ENCODE peak calls at places on chromosome 13, in seven cellular contexts. N, P, A, T, Z, U and W are unnamed samples.

GRCh38 chr13:109745702-109746101 is 40.7 kb downstream of the IRS2 start:
- DNase-seq in N (no peak), P (no peak), A (no peak), T (no peak), Z (no peak), U (no peak), W (no peak)

GRCh38 chr13:66518068-66518467 is 712.1 kb downstream of the PCDH9 start:
- DNase-seq in N (no peak), P (no peak), A (no peak), T (no peak), Z (no peak), U (no peak), W (no peak)

GRCh38 chr13:69010789-69011188 is 1096.8 kb upstream of the ATXN8OS start:
- DNase-seq in N (no peak), P (no peak), A (no peak), T (no peak), Z (no peak), U (no peak), W (no peak)

GRCh38 chr13:30466358-30466714 is 600 bp upstream of the HMGB1 start:
- DNase-seq in N (no peak), P (no peak), A (no peak), T (peak), Z (no peak), U (no peak), W (no peak)

GRCh38 chr13:27661017-27661416 is 39.3 kb downstream of the POLR1D start:
- DNase-seq in N (no peak), P (no peak), A (no peak), T (no peak), Z (no peak), U (no peak), W (no peak)

GRCh38 chr13:59337070-59337469 is 826.7 kb downstream of the DIAPH3 start:
- DNase-seq in N (no peak), P (no peak), A (no peak), T (peak), Z (no peak), U (no peak), W (no peak)

GRCh38 chr13:100535401-100536135 is 53.0 kb downstream of the GGACT start:
- DNase-seq in N (no peak), P (no peak), A (no peak), T (no peak), Z (no peak), U (no peak), W (no peak)

GRCh38 chr13:24167666-24168391 is 7.3 kb downstream of the SPATA13 start:
- DNase-seq in N (no peak), P (no peak), A (no peak), T (no peak), Z (no peak), U (no peak), W (no peak)

GRCh38 chr13:30907167-30907761 is 1.2 kb downstream of the MEDAG start:
- DNase-seq in N (no peak), P (no peak), A (no peak), T (no peak), Z (no peak), U (no peak), W (peak)

GRCh38 chr13:113098163-113098732 is 7.3 kb upstream of the F7 start:
- DNase-seq in N (no peak), P (no peak), A (no peak), T (peak), Z (no peak), U (no peak), W (no peak)

GRCh38 chr13:48851707-48852106 is 124.0 kb upstream of the FNDC3A start:
- DNase-seq in N (no peak), P (no peak), A (no peak), T (no peak), Z (no peak), U (no peak), W (no peak)

GRCh38 chr13:38951525-38952313 is 38.9 kb downstream of the STOML3 start:
- DNase-seq in N (peak), P (no peak), A (no peak), T (no peak), Z (no peak), U (no peak), W (no peak)

GRCh38 chr13:44605711-44606110 is 29.6 kb upstream of the TSC22D1 start:
- DNase-seq in N (no peak), P (no peak), A (no peak), T (no peak), Z (no peak), U (no peak), W (no peak)

GRCh38 chr13:113981201-113981605 is 7.3 kb upstream of the C13orf46 start:
- DNase-seq in N (peak), P (peak), A (peak), T (no peak), Z (peak), U (no peak), W (peak)

GRCh38 chr13:59086147-59086546 is 1077.6 kb downstream of the DIAPH3 start:
- DNase-seq in N (no peak), P (no peak), A (no peak), T (peak), Z (no peak), U (no peak), W (no peak)

GRCh38 chr13:112818040-112818697 is 128.3 kb downstream of the ATP11A start:
- DNase-seq in N (no peak), P (no peak), A (no peak), T (no peak), Z (no peak), U (no peak), W (no peak)

GRCh38 chr13:98089246-98089645 is 53.6 kb upstream of the FARP1 start:
- DNase-seq in N (no peak), P (no peak), A (no peak), T (peak), Z (no peak), U (no peak), W (no peak)

GRCh38 chr13:44404261-44405139 is 30.9 kb downstream of the SERP2 start:
- DNase-seq in N (no peak), P (no peak), A (no peak), T (no peak), Z (no peak), U (no peak), W (no peak)

GRCh38 chr13:74132152-74132767 is 1.9 kb downstream of the KLF12 start:
- DNase-seq in N (no peak), P (no peak), A (no peak), T (peak), Z (no peak), U (no peak), W (no peak)

GRCh38 chr13:76271728-76272232 is 614.4 kb downstream of the KCTD12 start:
- DNase-seq in N (no peak), P (no peak), A (no peak), T (no peak), Z (no peak), U (no peak), W (no peak)

DNA sequence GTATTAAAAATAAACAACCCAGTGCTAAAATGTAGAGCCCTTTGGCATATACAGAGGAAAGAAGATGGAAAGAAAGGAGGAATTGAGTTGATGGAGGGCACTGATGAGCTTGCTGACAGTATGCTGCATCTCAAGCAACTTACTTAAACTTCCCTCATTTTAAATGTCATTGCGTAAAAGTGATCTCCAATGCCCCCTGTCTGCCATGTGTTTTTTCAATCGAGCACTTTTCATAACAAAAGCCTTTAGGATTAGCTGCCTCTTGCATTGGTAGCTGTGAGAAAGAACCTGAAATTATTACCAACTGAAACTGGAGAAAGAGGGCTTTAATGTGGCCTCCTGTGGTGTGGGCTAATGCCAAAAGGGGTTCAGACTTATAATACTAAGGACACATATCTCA is 541.6 kb downstream of the SUCLA2 start:
- DNase-seq in N (no peak), P (no peak), A (no peak), T (no peak), Z (no peak), U (no peak), W (no peak)
- TF ChIP-seq CTCF in N (no peak), P (no peak), A (peak), T (peak), Z (no peak), U (no peak), W (peak)

DNA sequence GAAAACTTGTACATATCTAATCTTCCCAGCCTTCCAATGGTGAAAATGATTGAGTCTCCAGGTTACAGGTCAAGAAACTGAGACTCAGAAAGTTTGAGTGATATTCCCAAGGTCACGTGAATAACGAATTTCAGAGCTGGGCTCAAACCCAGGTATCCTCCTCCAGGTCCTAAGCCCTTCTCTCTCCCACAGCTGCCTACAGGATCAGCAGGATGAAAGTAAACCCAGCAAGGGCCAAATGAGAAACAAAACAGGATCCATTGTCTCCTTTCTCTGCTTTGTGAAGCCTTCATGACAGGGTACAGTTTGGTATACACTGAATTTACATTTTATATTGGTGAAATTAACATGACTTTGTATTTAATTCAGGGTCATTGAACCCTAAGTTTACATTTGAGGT is 208.1 kb downstream of the RBM26 start:
- DNase-seq in N (no peak), P (no peak), A (no peak), T (no peak), Z (no peak), U (no peak), W (no peak)
- H3K27ac ChIP-seq in N (no peak), P (no peak), A (no peak), T (no peak), Z (no peak), U (no peak), W (no peak)

DNA sequence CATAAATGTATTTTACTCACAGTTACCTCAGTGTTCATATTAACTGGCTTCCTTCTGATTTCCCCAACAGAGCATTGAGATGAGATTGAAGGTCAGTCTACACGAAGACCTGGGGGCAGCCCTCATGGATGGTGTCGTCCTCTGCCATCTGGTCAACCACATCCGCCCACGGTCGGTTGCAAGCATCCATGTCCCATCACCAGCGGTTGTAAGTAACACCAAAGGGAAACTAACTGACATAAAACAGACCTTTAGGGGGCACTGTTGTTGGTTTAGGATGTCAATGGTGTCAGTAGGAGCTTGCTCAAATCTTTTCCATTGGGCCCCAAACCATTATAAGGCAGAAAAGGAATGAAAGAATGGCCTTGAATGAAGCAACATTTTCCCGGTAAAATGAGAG is 68.2 kb downstream of the ESD start:
- DNase-seq in N (no peak), P (no peak), A (no peak), T (no peak), Z (no peak), U (no peak), W (no peak)
- TF ChIP-seq CTCF in N (no peak), P (peak), A (peak), T (peak), Z (no peak), U (no peak), W (peak)

DNA sequence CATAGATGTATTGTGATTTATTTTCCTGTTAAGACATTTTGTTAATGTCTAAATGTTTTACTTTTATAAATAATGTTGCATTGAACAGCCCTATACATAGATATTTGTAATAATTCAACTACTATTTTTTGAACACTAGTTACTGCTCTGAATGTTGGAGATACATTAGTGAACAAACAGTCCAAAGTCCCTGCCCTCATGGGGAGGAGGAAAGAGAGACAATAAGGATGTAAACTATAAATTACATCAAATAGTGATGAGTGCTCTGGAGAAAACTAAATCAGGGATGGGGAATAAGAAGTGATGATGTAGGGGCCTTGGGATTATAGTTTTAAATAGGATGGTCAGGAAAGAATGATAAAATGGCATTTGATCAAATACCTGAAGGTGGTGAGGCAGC is 12.3 kb upstream of the INTS6 start:
- DNase-seq in N (no peak), P (no peak), A (no peak), T (no peak), Z (no peak), U (no peak), W (no peak)
- H3K27ac ChIP-seq in N (no peak), P (no peak), A (no peak), T (no peak), Z (no peak), U (no peak), W (no peak)

DNA sequence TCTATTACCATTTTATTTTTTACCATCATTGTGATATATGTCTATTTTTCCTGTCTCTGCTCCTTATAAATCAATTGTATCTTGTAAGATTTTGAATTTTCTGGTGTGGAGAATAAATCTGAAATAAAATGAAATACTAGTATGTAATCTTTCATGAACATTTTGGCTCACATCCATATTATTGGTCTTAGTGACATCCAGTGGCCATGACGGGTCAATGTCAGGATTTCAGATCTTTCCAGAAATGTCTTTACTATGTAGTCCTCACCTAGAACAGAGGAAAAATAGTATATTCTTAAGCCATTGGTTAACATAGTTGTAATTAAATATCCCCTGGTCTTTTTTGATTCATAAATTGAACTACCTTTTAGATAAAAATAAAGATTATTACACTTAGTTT is 109.8 kb upstream of the GPC6 start:
- DNase-seq in N (no peak), P (no peak), A (no peak), T (no peak), Z (no peak), U (no peak), W (no peak)
- TF ChIP-seq CTCF in N (no peak), P (no peak), A (no peak), T (peak), Z (no peak), U (no peak), W (no peak)

DNA sequence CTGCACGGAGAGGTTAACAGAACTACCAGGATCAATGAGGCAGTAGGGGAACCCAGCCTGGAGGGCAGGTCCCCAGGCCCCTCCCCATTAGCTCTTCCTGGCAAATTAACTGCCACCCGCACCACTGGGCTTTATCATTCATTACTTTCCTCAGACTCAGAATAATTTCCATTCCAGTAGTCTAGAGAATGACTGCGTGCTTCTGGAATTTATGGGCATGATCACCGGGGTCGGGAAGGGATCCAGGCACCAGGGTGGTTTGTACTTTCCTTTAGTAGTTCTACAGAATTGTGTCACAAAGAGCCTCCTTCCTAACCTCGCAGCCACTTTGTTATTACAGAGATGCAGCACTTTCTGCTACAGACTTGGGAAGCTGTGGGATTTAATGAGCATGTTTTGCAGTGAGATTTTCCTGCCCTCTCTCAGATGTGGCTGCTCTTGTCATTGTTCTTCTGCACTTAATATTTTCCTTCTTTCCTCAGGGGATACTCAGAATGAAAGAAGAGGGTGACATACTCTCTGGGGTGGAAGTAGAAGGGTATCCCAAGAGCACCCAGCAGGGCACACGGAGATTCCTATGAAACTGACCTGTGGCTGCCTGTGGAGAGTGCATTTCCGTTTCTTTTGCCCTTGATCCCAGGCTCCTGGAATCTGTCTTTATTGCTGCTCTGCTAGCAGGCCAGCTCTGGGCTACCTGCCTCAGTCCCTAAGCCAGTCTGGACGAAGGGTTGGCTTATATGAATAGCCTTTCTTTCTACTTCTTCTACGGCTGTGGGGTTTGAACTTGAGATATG is 285.0 kb upstream of the SLC10A2 start:
- DNase-seq in N (no peak), P (no peak), A (no peak), T (peak), Z (peak), U (peak), W (no peak)
- H3K27ac ChIP-seq in N (no peak), P (no peak), A (no peak), T (no peak), Z (peak), U (peak), W (no peak)

DNA sequence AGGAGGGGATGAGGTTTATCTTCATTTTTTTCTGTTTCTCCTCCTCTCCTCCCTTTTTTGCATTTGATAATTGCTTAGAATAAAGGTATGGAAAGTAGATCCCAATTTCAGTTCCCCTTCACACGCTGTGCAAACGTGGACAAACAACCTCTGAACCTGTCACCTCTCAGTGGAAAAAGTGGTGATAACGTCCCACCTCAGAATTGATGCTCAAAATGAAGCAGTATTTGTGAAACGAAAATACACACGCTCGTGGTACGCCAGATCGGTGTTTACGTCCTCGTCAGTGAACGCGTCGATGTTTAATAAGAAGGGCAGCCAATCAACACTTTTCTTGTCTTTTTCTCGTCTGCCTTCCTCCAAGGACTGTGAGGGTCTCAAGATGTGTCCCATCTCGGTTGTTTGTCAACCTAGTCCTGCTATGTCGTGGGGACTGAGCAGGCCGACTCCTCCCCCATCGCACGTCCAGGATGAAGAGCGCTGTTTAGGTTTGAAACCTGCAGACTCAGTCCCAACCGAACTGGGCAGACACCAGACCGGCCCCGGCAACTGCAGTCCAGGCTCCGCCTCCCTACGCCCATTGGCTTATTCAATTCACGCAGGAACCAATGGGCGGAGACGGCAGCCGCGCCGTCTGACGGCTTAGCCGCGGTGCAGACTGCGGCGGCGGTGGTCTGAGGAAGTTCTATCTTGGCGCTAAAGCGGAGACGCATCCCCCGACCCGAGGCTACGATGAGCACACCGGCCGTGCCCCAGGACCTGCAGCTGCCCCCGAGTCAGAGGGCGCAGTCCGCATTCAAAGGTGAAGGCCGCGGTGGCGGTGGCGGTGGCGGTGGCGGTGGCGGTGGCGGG is at the start of gene CKAP2:
- DNase-seq in N (peak), P (peak), A (peak), T (peak), Z (peak), U (peak), W (peak)
- TF ChIP-seq CTCF in N (peak), P (no peak), A (no peak), T (no peak), Z (no peak), U (no peak), W (no peak)

GRCh38 chr13:83709751-83710515 is 172.3 kb downstream of the SLITRK1 start:
- DNase-seq in N (no peak), P (no peak), A (no peak), T (no peak), Z (no peak), U (no peak), W (no peak)
- H3K27ac ChIP-seq in N (no peak), P (no peak), A (no peak), T (no peak), Z (no peak), U (no peak), W (no peak)